ENCODE peak calls at places on chromosomes 7 and 10, in ten cellular contexts. K is heart right ventricle; T is endothelial cell; Q is iris pigment epithelial cell; N is activated naive CD4-positive, alpha-beta T cell; R is ureter; F is sigmoid colon; E is NT2/D1; O is globus pallidus; A is ovary. H is an unnamed sample.

GRCh38 chr7:2978403-2978802 is 65.3 kb downstream of the CARD11 start:
- DNase-seq in K (peak; percentile 17), T (no peak), Q (peak; percentile 10), N (peak; percentile 26), R (no peak), F (no peak), E (no peak), O (peak; percentile 33), A (no peak), H (no peak)

GRCh38 chr10:124589491-124590006 is 127.9 kb downstream of the LHPP start:
- DNase-seq in K (peak; percentile 17), T (no peak), Q (no peak), N (no peak), R (no peak), F (no peak), E (no peak), O (peak; percentile 87), A (peak; percentile 69), H (no peak)

GRCh38 chr7:515628-516027 is 4.0 kb downstream of the PDGFA start:
- DNase-seq in K (no peak), T (no peak), Q (no peak), N (no peak), R (no peak), F (no peak), E (peak; percentile 98), O (no peak), A (no peak), H (no peak)

GRCh38 chr7:105890290-105890997 is 14.0 kb upstream of the ATXN7L1 start:
- DNase-seq in K (no peak), T (no peak), Q (peak; percentile 20), N (no peak), R (no peak), F (no peak), E (no peak), O (no peak), A (no peak), H (no peak)

GRCh38 chr7:158778476-158778875 is 50.8 kb downstream of the ESYT2 start:
- DNase-seq in K (no peak), T (no peak), Q (peak; percentile 49), N (no peak), R (no peak), F (no peak), E (no peak), O (no peak), A (no peak), H (peak; percentile 38)

GRCh38 chr10:119029613-119030420 is at the start of gene NANOS1:
- DNase-seq in K (no peak), T (peak; percentile 38), Q (peak; percentile 44), N (no peak), R (no peak), F (no peak), E (no peak), O (no peak), A (no peak), H (no peak)

GRCh38 chr7:35524112-35524804 is 170.7 kb downstream of the HERPUD2 start:
- DNase-seq in K (no peak), T (no peak), Q (no peak), N (no peak), R (no peak), F (no peak), E (no peak), O (no peak), A (no peak), H (no peak)

GRCh38 chr10:103685880-103686669 is 169.3 kb downstream of the SH3PXD2A start:
- DNase-seq in K (peak; percentile 78), T (peak; percentile 81), Q (peak; percentile 65), N (peak; percentile 69), R (peak; percentile 87), F (peak; percentile 94), E (no peak), O (peak; percentile 76), A (peak; percentile 91), H (peak; percentile 91)

GRCh38 chr7:45917658-45918057 is 3.4 kb downstream of the IGFBP3 start:
- DNase-seq in K (peak; percentile 85), T (peak; percentile 92), Q (peak; percentile 61), N (peak; percentile 48), R (peak; percentile 83), F (peak; percentile 87), E (peak; percentile 70), O (peak; percentile 40), A (peak; percentile 87), H (peak; percentile 87)

GRCh38 chr10:36003031-36003600 is 361.0 kb upstream of the FZD8 start:
- DNase-seq in K (no peak), T (no peak), Q (no peak), N (no peak), R (no peak), F (no peak), E (no peak), O (no peak), A (no peak), H (no peak)

GRCh38 chr10:117266400-117266799 is 25.5 kb downstream of the SLC18A2 start:
- DNase-seq in K (no peak), T (no peak), Q (no peak), N (no peak), R (no peak), F (no peak), E (no peak), O (no peak), A (no peak), H (no peak)

GRCh38 chr10:124341768-124342135 is 77.0 kb downstream of the OAT start:
- DNase-seq in K (no peak), T (no peak), Q (no peak), N (no peak), R (no peak), F (peak; percentile 53), E (no peak), O (no peak), A (no peak), H (no peak)

GRCh38 chr10:110206988-110207804 is at the start of gene MXI1:
- DNase-seq in K (peak; percentile 74), T (peak; percentile 70), Q (peak; percentile 88), N (no peak), R (peak; percentile 78), F (peak; percentile 87), E (no peak), O (peak; percentile 81), A (peak; percentile 72), H (peak; percentile 84)

H was measured in hepatic stellate cell.